ENCODE peak calls at places on chromosomes 2 and 18, in nine cellular contexts. Y is T-helper 9 cell; X is stimulated activated CD4-positive, alpha-beta T cell treated with anti-CD3 and anti-CD28 coated beads, Interleukin-2, amount 100 ng/mL, for 48 hours; T is fibroblast of the conjunctiva; W is COR-L47; O is AG09319; U is NCI-H2029; Z is T-helper 1 cell; I is substantia nigra. P is an unnamed sample.

GRCh38 chr2:182652326-182652725 is 63.7 kb upstream of the DNAJC10 start:
- DNase-seq in Y (no peak), O (no peak), U (no peak), T (no peak), I (no peak), X (no peak), W (no peak), Z (no peak), P (no peak)

GRCh38 chr2:218370410-218371063 is 11.5 kb upstream of the SLC11A1 start:
- DNase-seq in U (no peak), O (no peak), Z (no peak), X (no peak), W (no peak), T (no peak), I (no peak), Y (no peak), P (no peak)

GRCh38 chr2:204967199-204967995 is 422.1 kb downstream of the PARD3B start:
- DNase-seq in Y (peak), I (no peak), T (no peak), X (no peak), O (no peak), U (no peak), Z (peak), W (no peak), P (no peak)

GRCh38 chr2:134198006-134198634 is 55.8 kb upstream of the MGAT5 start:
- DNase-seq in W (no peak), Y (no peak), O (no peak), X (no peak), U (no peak), Z (no peak), I (no peak), T (no peak), P (no peak)

GRCh38 chr2:26001743-26002341 is 19.5 kb upstream of the KIF3C start:
- DNase-seq in W (peak), U (peak), Z (no peak), Y (no peak), O (no peak), I (peak), T (peak), X (no peak), P (no peak)

GRCh38 chr2:10449481-10449831 is 1.3 kb upstream of the ODC1 start:
- DNase-seq in T (no peak), X (no peak), Z (no peak), Y (no peak), I (no peak), W (no peak), U (no peak), O (no peak), P (no peak)

GRCh38 chr2:240731327-240731626 is 39.6 kb downstream of the AQP12A start:
- DNase-seq in X (no peak), U (no peak), Y (no peak), I (no peak), W (no peak), T (no peak), O (no peak), Z (no peak), P (no peak)

GRCh38 chr2:56680971-56681631 is 497.3 kb downstream of the CCDC85A start:
- DNase-seq in X (no peak), O (no peak), Y (no peak), U (no peak), T (peak), Z (no peak), I (no peak), W (no peak), P (no peak)

GRCh38 chr2:104476075-104476474 is 377.8 kb upstream of the POU3F3 start:
- DNase-seq in T (no peak), X (no peak), Z (no peak), U (no peak), Y (no peak), W (no peak), I (no peak), O (no peak), P (no peak)

GRCh38 chr2:110099036-110099420 is 16.6 kb downstream of the MALL start:
- DNase-seq in Y (no peak), Z (no peak), T (no peak), W (no peak), X (no peak), I (no peak), O (no peak), U (no peak), P (no peak)

GRCh38 chr2:204544961-204545860 is at the start of gene PARD3B:
- DNase-seq in O (no peak), X (peak), U (no peak), I (no peak), T (no peak), W (peak), Z (peak), Y (no peak), P (peak)

GRCh38 chr18:3608488-3608887 is 158.5 kb downstream of the TGIF1 start:
- DNase-seq in U (no peak), X (no peak), Y (no peak), I (no peak), T (no peak), O (no peak), W (no peak), Z (no peak), P (no peak)

GRCh38 chr2:174595415-174595814 is 2.2 kb downstream of the WIPF1 start:
- DNase-seq in X (no peak), I (no peak), W (no peak), T (no peak), Y (no peak), U (no peak), O (no peak), Z (no peak), P (no peak)

GRCh38 chr2:5020451-5020850 is 671.7 kb upstream of the SOX11 start:
- DNase-seq in O (no peak), Z (no peak), U (no peak), W (peak), I (no peak), X (no peak), Y (no peak), T (no peak), P (no peak)

GRCh38 chr2:86079981-86080911 is 25.4 kb downstream of the POLR1A start:
- DNase-seq in W (peak), X (peak), Z (peak), I (peak), T (peak), Y (peak), O (no peak), U (peak), P (peak)

GRCh38 chr2:8710951-8711350 is 29.1 kb downstream of the ID2 start:
- DNase-seq in I (no peak), Y (no peak), O (no peak), W (no peak), X (no peak), T (no peak), Z (no peak), U (no peak), P (no peak)

GRCh38 chr2:125169022-125169763 is 1144.1 kb downstream of the CNTNAP5 start:
- DNase-seq in O (no peak), I (no peak), U (no peak), T (no peak), Y (no peak), Z (no peak), W (no peak), X (no peak), P (no peak)

GRCh38 chr2:235468978-235469694 is 24.7 kb upstream of the AGAP1 start:
- DNase-seq in Y (no peak), W (no peak), U (peak), T (peak), X (no peak), I (no peak), Z (no peak), O (peak), P (no peak)

GRCh38 chr2:85216927-85217326 is 83.7 kb downstream of the TCF7L1 start:
- DNase-seq in Y (no peak), T (no peak), U (no peak), Z (no peak), W (no peak), X (no peak), I (no peak), O (no peak), P (no peak)